ENCODE peak calls at places on chromosomes 3 and 15, in seven cellular contexts. One of them, this sample, is unnamed.

GRCh38 chr3:32021748-32022147 is 40.2 kb downstream of the ZNF860 start:
- DNase-seq in activated naive CD4-positive, alpha-beta T cell treated with anti-CD3 and anti-CD28 coated beads, Interleukin-2, amount 10 ng/mL, durations not matched to agents 7 days and 5 days: no peak
- DNase-seq in activated CD4-positive, alpha-beta T cell treated with anti-CD3 and anti-CD28 coated beads, Interleukin-2, amount 10 ng/mL, durations not matched to agents 7 days and 5 days: no peak
- DNase-seq in Daoy: no peak
- DNase-seq in H9: no peak
- DNase-seq in stimulated activated CD4-positive, alpha-beta T cell treated with anti-CD3 and anti-CD28 coated beads, TNF-alpha, amount 100 ng/mL, for 24 hours: no peak
- DNase-seq in HTR-8/SVneo: no peak
- DNase-seq in this sample: no peak

GRCh38 chr3:9649791-9650521 is 651 bp downstream of the MTMR14 start:
- DNase-seq in activated naive CD4-positive, alpha-beta T cell treated with anti-CD3 and anti-CD28 coated beads, Interleukin-2, amount 10 ng/mL, durations not matched to agents 7 days and 5 days: peak; percentile 38
- DNase-seq in activated CD4-positive, alpha-beta T cell treated with anti-CD3 and anti-CD28 coated beads, Interleukin-2, amount 10 ng/mL, durations not matched to agents 7 days and 5 days: peak; percentile 21
- DNase-seq in Daoy: no peak
- DNase-seq in H9: no peak
- DNase-seq in stimulated activated CD4-positive, alpha-beta T cell treated with anti-CD3 and anti-CD28 coated beads, TNF-alpha, amount 100 ng/mL, for 24 hours: no peak
- DNase-seq in HTR-8/SVneo: no peak
- DNase-seq in this sample: no peak

GRCh38 chr15:60821462-60822061 is 342.6 kb upstream of the ICE2 start:
- DNase-seq in activated naive CD4-positive, alpha-beta T cell treated with anti-CD3 and anti-CD28 coated beads, Interleukin-2, amount 10 ng/mL, durations not matched to agents 7 days and 5 days: no peak
- DNase-seq in activated CD4-positive, alpha-beta T cell treated with anti-CD3 and anti-CD28 coated beads, Interleukin-2, amount 10 ng/mL, durations not matched to agents 7 days and 5 days: no peak
- DNase-seq in Daoy: no peak
- DNase-seq in H9: no peak
- DNase-seq in stimulated activated CD4-positive, alpha-beta T cell treated with anti-CD3 and anti-CD28 coated beads, TNF-alpha, amount 100 ng/mL, for 24 hours: no peak
- DNase-seq in HTR-8/SVneo: no peak
- DNase-seq in this sample: no peak

GRCh38 chr3:58556761-58557181 is 19.8 kb upstream of the ACOX2 start:
- DNase-seq in activated naive CD4-positive, alpha-beta T cell treated with anti-CD3 and anti-CD28 coated beads, Interleukin-2, amount 10 ng/mL, durations not matched to agents 7 days and 5 days: no peak
- DNase-seq in activated CD4-positive, alpha-beta T cell treated with anti-CD3 and anti-CD28 coated beads, Interleukin-2, amount 10 ng/mL, durations not matched to agents 7 days and 5 days: no peak
- DNase-seq in Daoy: no peak
- DNase-seq in H9: peak; percentile 40
- DNase-seq in stimulated activated CD4-positive, alpha-beta T cell treated with anti-CD3 and anti-CD28 coated beads, TNF-alpha, amount 100 ng/mL, for 24 hours: no peak
- DNase-seq in HTR-8/SVneo: no peak
- DNase-seq in this sample: no peak

GRCh38 chr15:48554112-48554511 is 91.4 kb downstream of the FBN1 start:
- DNase-seq in activated naive CD4-positive, alpha-beta T cell treated with anti-CD3 and anti-CD28 coated beads, Interleukin-2, amount 10 ng/mL, durations not matched to agents 7 days and 5 days: no peak
- DNase-seq in activated CD4-positive, alpha-beta T cell treated with anti-CD3 and anti-CD28 coated beads, Interleukin-2, amount 10 ng/mL, durations not matched to agents 7 days and 5 days: no peak
- DNase-seq in Daoy: no peak
- DNase-seq in H9: no peak
- DNase-seq in stimulated activated CD4-positive, alpha-beta T cell treated with anti-CD3 and anti-CD28 coated beads, TNF-alpha, amount 100 ng/mL, for 24 hours: no peak
- DNase-seq in HTR-8/SVneo: no peak
- DNase-seq in this sample: no peak

GRCh38 chr3:49903451-49904424 is at the start of gene MST1R:
- DNase-seq in activated naive CD4-positive, alpha-beta T cell treated with anti-CD3 and anti-CD28 coated beads, Interleukin-2, amount 10 ng/mL, durations not matched to agents 7 days and 5 days: peak; percentile 93
- DNase-seq in activated CD4-positive, alpha-beta T cell treated with anti-CD3 and anti-CD28 coated beads, Interleukin-2, amount 10 ng/mL, durations not matched to agents 7 days and 5 days: peak; percentile 90
- DNase-seq in Daoy: no peak
- DNase-seq in H9: peak; percentile 96
- DNase-seq in stimulated activated CD4-positive, alpha-beta T cell treated with anti-CD3 and anti-CD28 coated beads, TNF-alpha, amount 100 ng/mL, for 24 hours: peak; percentile 62
- DNase-seq in HTR-8/SVneo: no peak
- DNase-seq in this sample: peak; percentile 89

GRCh38 chr3:69671082-69671952 is 67.9 kb upstream of the MITF start:
- DNase-seq in activated naive CD4-positive, alpha-beta T cell treated with anti-CD3 and anti-CD28 coated beads, Interleukin-2, amount 10 ng/mL, durations not matched to agents 7 days and 5 days: no peak
- DNase-seq in activated CD4-positive, alpha-beta T cell treated with anti-CD3 and anti-CD28 coated beads, Interleukin-2, amount 10 ng/mL, durations not matched to agents 7 days and 5 days: peak; percentile 21
- DNase-seq in Daoy: peak; percentile 28
- DNase-seq in H9: no peak
- DNase-seq in stimulated activated CD4-positive, alpha-beta T cell treated with anti-CD3 and anti-CD28 coated beads, TNF-alpha, amount 100 ng/mL, for 24 hours: no peak
- DNase-seq in HTR-8/SVneo: peak; percentile 41
- DNase-seq in this sample: no peak

GRCh38 chr3:53071882-53072431 is 26.1 kb upstream of the SFMBT1 start:
- DNase-seq in activated naive CD4-positive, alpha-beta T cell treated with anti-CD3 and anti-CD28 coated beads, Interleukin-2, amount 10 ng/mL, durations not matched to agents 7 days and 5 days: no peak
- DNase-seq in activated CD4-positive, alpha-beta T cell treated with anti-CD3 and anti-CD28 coated beads, Interleukin-2, amount 10 ng/mL, durations not matched to agents 7 days and 5 days: no peak
- DNase-seq in Daoy: no peak
- DNase-seq in H9: peak; percentile 24
- DNase-seq in stimulated activated CD4-positive, alpha-beta T cell treated with anti-CD3 and anti-CD28 coated beads, TNF-alpha, amount 100 ng/mL, for 24 hours: no peak
- DNase-seq in HTR-8/SVneo: no peak
- DNase-seq in this sample: no peak

GRCh38 chr3:111823341-111823830 is 35.7 kb upstream of the PHLDB2 start:
- DNase-seq in activated naive CD4-positive, alpha-beta T cell treated with anti-CD3 and anti-CD28 coated beads, Interleukin-2, amount 10 ng/mL, durations not matched to agents 7 days and 5 days: no peak
- DNase-seq in activated CD4-positive, alpha-beta T cell treated with anti-CD3 and anti-CD28 coated beads, Interleukin-2, amount 10 ng/mL, durations not matched to agents 7 days and 5 days: no peak
- DNase-seq in Daoy: no peak
- DNase-seq in H9: no peak
- DNase-seq in stimulated activated CD4-positive, alpha-beta T cell treated with anti-CD3 and anti-CD28 coated beads, TNF-alpha, amount 100 ng/mL, for 24 hours: no peak
- DNase-seq in HTR-8/SVneo: no peak
- DNase-seq in this sample: no peak

GRCh38 chr3:64187065-64187959 is 38.0 kb downstream of the PRICKLE2 start:
- DNase-seq in activated naive CD4-positive, alpha-beta T cell treated with anti-CD3 and anti-CD28 coated beads, Interleukin-2, amount 10 ng/mL, durations not matched to agents 7 days and 5 days: no peak
- DNase-seq in activated CD4-positive, alpha-beta T cell treated with anti-CD3 and anti-CD28 coated beads, Interleukin-2, amount 10 ng/mL, durations not matched to agents 7 days and 5 days: no peak
- DNase-seq in Daoy: peak; percentile 92
- DNase-seq in H9: no peak
- DNase-seq in stimulated activated CD4-positive, alpha-beta T cell treated with anti-CD3 and anti-CD28 coated beads, TNF-alpha, amount 100 ng/mL, for 24 hours: no peak
- DNase-seq in HTR-8/SVneo: peak; percentile 80
- DNase-seq in this sample: peak; percentile 45

GRCh38 chr3:11015369-11015768 is 22.8 kb downstream of the SLC6A1 start:
- DNase-seq in activated naive CD4-positive, alpha-beta T cell treated with anti-CD3 and anti-CD28 coated beads, Interleukin-2, amount 10 ng/mL, durations not matched to agents 7 days and 5 days: no peak
- DNase-seq in activated CD4-positive, alpha-beta T cell treated with anti-CD3 and anti-CD28 coated beads, Interleukin-2, amount 10 ng/mL, durations not matched to agents 7 days and 5 days: no peak
- DNase-seq in Daoy: no peak
- DNase-seq in H9: no peak
- DNase-seq in stimulated activated CD4-positive, alpha-beta T cell treated with anti-CD3 and anti-CD28 coated beads, TNF-alpha, amount 100 ng/mL, for 24 hours: no peak
- DNase-seq in HTR-8/SVneo: no peak
- DNase-seq in this sample: no peak

GRCh38 chr15:51830279-51830806 is 890 bp downstream of the TMOD3 start:
- DNase-seq in activated naive CD4-positive, alpha-beta T cell treated with anti-CD3 and anti-CD28 coated beads, Interleukin-2, amount 10 ng/mL, durations not matched to agents 7 days and 5 days: no peak
- DNase-seq in activated CD4-positive, alpha-beta T cell treated with anti-CD3 and anti-CD28 coated beads, Interleukin-2, amount 10 ng/mL, durations not matched to agents 7 days and 5 days: no peak
- DNase-seq in Daoy: no peak
- DNase-seq in H9: no peak
- DNase-seq in stimulated activated CD4-positive, alpha-beta T cell treated with anti-CD3 and anti-CD28 coated beads, TNF-alpha, amount 100 ng/mL, for 24 hours: no peak
- DNase-seq in HTR-8/SVneo: peak; percentile 6
- DNase-seq in this sample: no peak

GRCh38 chr3:45881031-45882022 is 5.0 kb upstream of the CCR9 start:
- DNase-seq in activated naive CD4-positive, alpha-beta T cell treated with anti-CD3 and anti-CD28 coated beads, Interleukin-2, amount 10 ng/mL, durations not matched to agents 7 days and 5 days: no peak
- DNase-seq in activated CD4-positive, alpha-beta T cell treated with anti-CD3 and anti-CD28 coated beads, Interleukin-2, amount 10 ng/mL, durations not matched to agents 7 days and 5 days: peak; percentile 13
- DNase-seq in Daoy: peak; percentile 35
- DNase-seq in H9: no peak
- DNase-seq in stimulated activated CD4-positive, alpha-beta T cell treated with anti-CD3 and anti-CD28 coated beads, TNF-alpha, amount 100 ng/mL, for 24 hours: no peak
- DNase-seq in HTR-8/SVneo: no peak
- DNase-seq in this sample: no peak

GRCh38 chr15:46567968-46568367 is 933.1 kb downstream of the SQOR start:
- DNase-seq in activated naive CD4-positive, alpha-beta T cell treated with anti-CD3 and anti-CD28 coated beads, Interleukin-2, amount 10 ng/mL, durations not matched to agents 7 days and 5 days: no peak
- DNase-seq in activated CD4-positive, alpha-beta T cell treated with anti-CD3 and anti-CD28 coated beads, Interleukin-2, amount 10 ng/mL, durations not matched to agents 7 days and 5 days: no peak
- DNase-seq in Daoy: no peak
- DNase-seq in H9: no peak
- DNase-seq in stimulated activated CD4-positive, alpha-beta T cell treated with anti-CD3 and anti-CD28 coated beads, TNF-alpha, amount 100 ng/mL, for 24 hours: no peak
- DNase-seq in HTR-8/SVneo: no peak
- DNase-seq in this sample: no peak

GRCh38 chr3:152071924-152072323 is 196.8 kb upstream of the MBNL1 start:
- DNase-seq in activated naive CD4-positive, alpha-beta T cell treated with anti-CD3 and anti-CD28 coated beads, Interleukin-2, amount 10 ng/mL, durations not matched to agents 7 days and 5 days: peak; percentile 21
- DNase-seq in activated CD4-positive, alpha-beta T cell treated with anti-CD3 and anti-CD28 coated beads, Interleukin-2, amount 10 ng/mL, durations not matched to agents 7 days and 5 days: peak; percentile 30
- DNase-seq in Daoy: peak; percentile 24
- DNase-seq in H9: no peak
- DNase-seq in stimulated activated CD4-positive, alpha-beta T cell treated with anti-CD3 and anti-CD28 coated beads, TNF-alpha, amount 100 ng/mL, for 24 hours: no peak
- DNase-seq in HTR-8/SVneo: peak; percentile 21
- DNase-seq in this sample: no peak

This sample was measured in lung.